ENCODE peak calls at places on chromosomes 13 and 19, in six cellular contexts. One of them, this sample, is unnamed.
A peak's percentile ranks its signal among the peaks of the same experiment; 100 is the strongest.

GRCh38 chr19:18128044-18128443 is 24.9 kb upstream of the PIK3R2 start:
- DNase-seq in fibroblast of lung: no peak
- DNase-seq in uterus: no peak
- DNase-seq in HL-60: peak; percentile 67
- DNase-seq in adrenal gland: no peak
- DNase-seq in CD8-positive, alpha-beta T cell: no peak
- DNase-seq in this sample: no peak

GRCh38 chr13:98912846-98913245 is 65.0 kb downstream of the DOCK9 start:
- DNase-seq in adrenal gland: no peak
- DNase-seq in CD8-positive, alpha-beta T cell: no peak
- DNase-seq in uterus: no peak
- DNase-seq in HL-60: no peak
- DNase-seq in fibroblast of lung: no peak
- DNase-seq in this sample: no peak

GRCh38 chr19:11853358-11853757 is 4.8 kb downstream of the ZNF439 start:
- DNase-seq in adrenal gland: no peak
- DNase-seq in HL-60: no peak
- DNase-seq in fibroblast of lung: no peak
- DNase-seq in uterus: no peak
- DNase-seq in CD8-positive, alpha-beta T cell: no peak
- DNase-seq in this sample: no peak

GRCh38 chr19:27796073-27796472 is 1416.9 kb downstream of the UQCRFS1 start:
- DNase-seq in HL-60: no peak
- DNase-seq in CD8-positive, alpha-beta T cell: no peak
- DNase-seq in fibroblast of lung: no peak
- DNase-seq in adrenal gland: no peak
- DNase-seq in uterus: no peak
- DNase-seq in this sample: no peak

GRCh38 chr13:60001892-60002291 is 161.8 kb downstream of the DIAPH3 start:
- DNase-seq in uterus: no peak
- DNase-seq in adrenal gland: no peak
- DNase-seq in fibroblast of lung: no peak
- DNase-seq in HL-60: no peak
- DNase-seq in CD8-positive, alpha-beta T cell: no peak
- DNase-seq in this sample: no peak

GRCh38 chr13:44396295-44396962 is 22.8 kb downstream of the SERP2 start:
- DNase-seq in adrenal gland: no peak
- DNase-seq in CD8-positive, alpha-beta T cell: no peak
- DNase-seq in uterus: no peak
- DNase-seq in fibroblast of lung: no peak
- DNase-seq in HL-60: no peak
- DNase-seq in this sample: no peak

GRCh38 chr13:43664700-43665191 is 122.0 kb downstream of the ENOX1 start:
- DNase-seq in HL-60: no peak
- DNase-seq in adrenal gland: no peak
- DNase-seq in uterus: peak; percentile 27
- DNase-seq in CD8-positive, alpha-beta T cell: no peak
- DNase-seq in fibroblast of lung: peak; percentile 79
- DNase-seq in this sample: no peak

GRCh38 chr13:57624565-57625435 is 6.7 kb upstream of the PCDH17 start:
- DNase-seq in adrenal gland: peak; percentile 21
- DNase-seq in CD8-positive, alpha-beta T cell: no peak
- DNase-seq in fibroblast of lung: peak; percentile 78
- DNase-seq in HL-60: peak; percentile 49
- DNase-seq in uterus: no peak
- DNase-seq in this sample: no peak

GRCh38 chr19:18650048-18650435 is 13.2 kb downstream of the KLHL26 start:
- DNase-seq in fibroblast of lung: peak; percentile 71
- DNase-seq in CD8-positive, alpha-beta T cell: no peak
- DNase-seq in HL-60: no peak
- DNase-seq in adrenal gland: no peak
- DNase-seq in uterus: peak; percentile 61
- DNase-seq in this sample: no peak

GRCh38 chr19:49565261-49565660 is 15.1 kb downstream of the NOSIP start:
- DNase-seq in fibroblast of lung: peak; percentile 49
- DNase-seq in CD8-positive, alpha-beta T cell: peak; percentile 39
- DNase-seq in adrenal gland: no peak
- DNase-seq in uterus: no peak
- DNase-seq in HL-60: no peak
- DNase-seq in this sample: no peak

GRCh38 chr13:35859981-35860380 is 271.2 kb downstream of the DCLK1 start:
- DNase-seq in adrenal gland: no peak
- DNase-seq in fibroblast of lung: no peak
- DNase-seq in HL-60: no peak
- DNase-seq in CD8-positive, alpha-beta T cell: no peak
- DNase-seq in uterus: no peak
- DNase-seq in this sample: no peak

GRCh38 chr19:4633140-4633967 is 6.0 kb upstream of the TNFAIP8L1 start:
- DNase-seq in fibroblast of lung: peak; percentile 68
- DNase-seq in HL-60: peak; percentile 80
- DNase-seq in uterus: no peak
- DNase-seq in adrenal gland: peak; percentile 81
- DNase-seq in CD8-positive, alpha-beta T cell: peak; percentile 46
- DNase-seq in this sample: no peak

DNA sequence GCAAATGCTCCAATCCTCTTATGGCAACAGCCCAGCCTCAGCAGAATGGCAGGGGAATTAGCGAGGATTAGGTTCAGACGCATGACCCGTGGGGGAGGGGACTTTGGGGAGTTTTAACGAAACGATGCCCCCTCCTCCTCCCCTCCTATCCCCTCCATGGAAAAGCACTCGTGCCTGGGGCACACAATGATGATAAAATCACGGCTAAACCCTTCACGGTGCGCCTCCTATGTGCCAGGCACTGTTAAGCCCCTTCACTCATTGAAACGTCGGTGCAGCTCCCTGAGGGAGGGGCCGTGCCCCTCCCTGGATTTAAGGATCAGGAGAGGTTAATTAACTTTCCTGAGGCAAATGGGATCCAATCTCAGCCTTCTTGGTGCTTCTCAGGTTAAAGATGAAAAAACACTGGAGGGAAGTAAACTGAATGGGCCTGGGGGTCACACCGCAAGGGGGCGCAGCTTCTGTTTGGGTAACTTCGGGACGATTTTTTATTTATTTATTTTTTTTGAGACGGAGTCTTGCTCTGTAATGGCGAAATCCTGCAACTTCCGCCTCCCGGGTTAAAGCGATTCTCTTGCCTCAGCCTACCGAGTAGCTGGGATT is 10.1 kb upstream of the TPRX2 start:
- DNase-seq in uterus: no peak
- DNase-seq in CD8-positive, alpha-beta T cell: peak; percentile 30
- DNase-seq in adrenal gland: no peak
- DNase-seq in fibroblast of lung: peak; percentile 3
- DNase-seq in HL-60: no peak
- DNase-seq in this sample: no peak
- TF ChIP-seq CTCF in uterus: no peak
- TF ChIP-seq CTCF in CD8-positive, alpha-beta T cell: peak; percentile 19
- TF ChIP-seq CTCF in adrenal gland: peak; percentile 23
- TF ChIP-seq CTCF in fibroblast of lung: peak; percentile 24
- TF ChIP-seq CTCF in HL-60: no peak
- TF ChIP-seq CTCF in this sample: peak; percentile 42

DNA sequence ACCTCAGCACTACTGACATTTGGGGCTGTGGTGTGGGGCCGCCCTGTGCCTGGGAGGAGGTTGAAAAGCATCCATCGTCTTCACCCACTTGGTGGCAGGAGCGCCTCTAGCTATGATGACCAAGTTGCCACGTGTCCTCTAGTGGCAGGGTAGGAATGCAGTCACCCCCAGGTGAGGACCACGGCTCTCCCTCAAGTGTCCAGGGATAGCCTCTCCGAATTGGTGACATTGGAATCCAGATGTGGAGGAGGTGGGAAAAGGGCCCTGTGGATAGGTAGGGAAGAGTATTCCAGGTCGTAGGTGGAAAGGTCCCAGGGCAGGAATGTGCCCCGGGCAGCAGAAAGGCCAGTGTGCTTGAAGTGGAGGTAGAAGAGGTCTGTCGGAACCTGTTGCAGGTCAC is 37.6 kb downstream of the ARHGEF18 start:
- DNase-seq in fibroblast of lung: no peak
- DNase-seq in uterus: no peak
- DNase-seq in HL-60: no peak
- DNase-seq in CD8-positive, alpha-beta T cell: no peak
- DNase-seq in adrenal gland: no peak
- DNase-seq in this sample: peak; percentile 62
- TF ChIP-seq CTCF in fibroblast of lung: no peak
- TF ChIP-seq CTCF in uterus: no peak
- TF ChIP-seq CTCF in HL-60: no peak
- TF ChIP-seq CTCF in CD8-positive, alpha-beta T cell: no peak
- TF ChIP-seq CTCF in adrenal gland: no peak
- TF ChIP-seq CTCF in this sample: peak; percentile 32

GRCh38 chr13:110070511-110071120 is 236.3 kb downstream of the COL4A1 start:
- DNase-seq in HL-60: no peak
- DNase-seq in CD8-positive, alpha-beta T cell: no peak
- DNase-seq in uterus: no peak
- DNase-seq in fibroblast of lung: peak; percentile 76
- DNase-seq in adrenal gland: no peak
- DNase-seq in this sample: no peak

GRCh38 chr13:110070046-110070445 is 236.9 kb downstream of the COL4A1 start:
- DNase-seq in uterus: no peak
- DNase-seq in fibroblast of lung: no peak
- DNase-seq in adrenal gland: no peak
- DNase-seq in CD8-positive, alpha-beta T cell: no peak
- DNase-seq in HL-60: no peak
- DNase-seq in this sample: no peak

GRCh38 chr13:110068176-110068473 is 238.8 kb downstream of the COL4A1 start:
- DNase-seq in fibroblast of lung: no peak
- DNase-seq in HL-60: no peak
- DNase-seq in uterus: no peak
- DNase-seq in CD8-positive, alpha-beta T cell: no peak
- DNase-seq in adrenal gland: no peak
- DNase-seq in this sample: no peak

GRCh38 chr13:110073982-110074381 is 233.0 kb downstream of the COL4A1 start:
- DNase-seq in CD8-positive, alpha-beta T cell: no peak
- DNase-seq in HL-60: no peak
- DNase-seq in fibroblast of lung: no peak
- DNase-seq in adrenal gland: no peak
- DNase-seq in uterus: no peak
- DNase-seq in this sample: no peak
- TF ChIP-seq CTCF in CD8-positive, alpha-beta T cell: no peak
- TF ChIP-seq CTCF in HL-60: no peak
- TF ChIP-seq CTCF in fibroblast of lung: no peak
- TF ChIP-seq CTCF in adrenal gland: no peak
- TF ChIP-seq CTCF in uterus: no peak
- TF ChIP-seq CTCF in this sample: no peak

GRCh38 chr13:107730835-107731234 is 484.5 kb downstream of the LIG4 start:
- DNase-seq in fibroblast of lung: peak; percentile 43
- DNase-seq in CD8-positive, alpha-beta T cell: no peak
- DNase-seq in uterus: no peak
- DNase-seq in HL-60: no peak
- DNase-seq in adrenal gland: no peak
- DNase-seq in this sample: no peak
- TF ChIP-seq CTCF in fibroblast of lung: no peak
- TF ChIP-seq CTCF in CD8-positive, alpha-beta T cell: no peak
- TF ChIP-seq CTCF in uterus: no peak
- TF ChIP-seq CTCF in HL-60: no peak
- TF ChIP-seq CTCF in adrenal gland: no peak
- TF ChIP-seq CTCF in this sample: no peak

This sample was measured in D721Med.